ENCODE peak calls at places on chromosome 9, in four cellular contexts. One of them, this sample, is unnamed.

GRCh38 chr9:85162822-85163221 is 493.3 kb downstream of the NTRK2 start:
- DNase-seq in A549: no peak
- DNase-seq in upper lobe of left lung: no peak
- DNase-seq in sigmoid colon: no peak
- DNase-seq in this sample: no peak

GRCh38 chr9:101376117-101376866 is 8.5 kb downstream of the BAAT start:
- DNase-seq in A549: peak; percentile 61
- DNase-seq in upper lobe of left lung: no peak
- DNase-seq in sigmoid colon: no peak
- DNase-seq in this sample: no peak

GRCh38 chr9:132042324-132042723 is 37.3 kb downstream of the MED27 start:
- DNase-seq in A549: peak; percentile 76
- DNase-seq in upper lobe of left lung: no peak
- DNase-seq in sigmoid colon: no peak
- DNase-seq in this sample: no peak

GRCh38 chr9:123763910-123764588 is 165.9 kb downstream of the DENND1A start:
- DNase-seq in A549: peak; percentile 5
- DNase-seq in upper lobe of left lung: no peak
- DNase-seq in sigmoid colon: no peak
- DNase-seq in this sample: no peak

GRCh38 chr9:98997580-98997979 is 53.9 kb downstream of the COL15A1 start:
- DNase-seq in A549: no peak
- DNase-seq in upper lobe of left lung: no peak
- DNase-seq in sigmoid colon: no peak
- DNase-seq in this sample: peak; percentile 70

GRCh38 chr9:23621166-23621565 is 204.9 kb downstream of the ELAVL2 start:
- DNase-seq in A549: no peak
- DNase-seq in upper lobe of left lung: no peak
- DNase-seq in sigmoid colon: no peak
- DNase-seq in this sample: no peak

GRCh38 chr9:98144631-98145030 is 25.6 kb upstream of the TRIM14 start:
- DNase-seq in A549: no peak
- DNase-seq in upper lobe of left lung: no peak
- DNase-seq in sigmoid colon: no peak
- DNase-seq in this sample: no peak

GRCh38 chr9:33076031-33076359 is 479 bp downstream of the SMU1 start:
- DNase-seq in A549: no peak
- DNase-seq in upper lobe of left lung: no peak
- DNase-seq in sigmoid colon: no peak
- DNase-seq in this sample: no peak

GRCh38 chr9:133306242-133307194 is 29.5 kb downstream of the SURF6 start:
- DNase-seq in A549: no peak
- DNase-seq in upper lobe of left lung: no peak
- DNase-seq in sigmoid colon: no peak
- DNase-seq in this sample: peak; percentile 53

GRCh38 chr9:72203205-72203803 is 54.1 kb downstream of the GDA start:
- DNase-seq in A549: peak; percentile 70
- DNase-seq in upper lobe of left lung: no peak
- DNase-seq in sigmoid colon: no peak
- DNase-seq in this sample: no peak

GRCh38 chr9:99222416-99223280 is 566 bp downstream of the SEC61B start:
- DNase-seq in A549: no peak
- DNase-seq in upper lobe of left lung: no peak
- DNase-seq in sigmoid colon: no peak
- DNase-seq in this sample: no peak

GRCh38 chr9:4086119-4087088 is 213.5 kb downstream of the GLIS3 start:
- DNase-seq in A549: peak; percentile 26
- DNase-seq in upper lobe of left lung: no peak
- DNase-seq in sigmoid colon: no peak
- DNase-seq in this sample: no peak

GRCh38 chr9:33133186-33133585 is 34.0 kb downstream of the B4GALT1 start:
- DNase-seq in A549: no peak
- DNase-seq in upper lobe of left lung: peak; percentile 10
- DNase-seq in sigmoid colon: peak; percentile 59
- DNase-seq in this sample: peak; percentile 52

GRCh38 chr9:92525306-92525705 is 10.5 kb downstream of the ECM2 start:
- DNase-seq in A549: no peak
- DNase-seq in upper lobe of left lung: no peak
- DNase-seq in sigmoid colon: no peak
- DNase-seq in this sample: no peak

GRCh38 chr9:32742296-32742695 is 41.0 kb upstream of the TMEM215 start:
- DNase-seq in A549: no peak
- DNase-seq in upper lobe of left lung: no peak
- DNase-seq in sigmoid colon: no peak
- DNase-seq in this sample: no peak

GRCh38 chr9:93593144-93593655 is 16.8 kb downstream of the PHF2 start:
- DNase-seq in A549: no peak
- DNase-seq in upper lobe of left lung: no peak
- DNase-seq in sigmoid colon: no peak
- DNase-seq in this sample: peak; percentile 35

GRCh38 chr9:76200730-76201129 is 193.5 kb downstream of the RFK start:
- DNase-seq in A549: no peak
- DNase-seq in upper lobe of left lung: no peak
- DNase-seq in sigmoid colon: no peak
- DNase-seq in this sample: no peak

GRCh38 chr9:80156725-80157124 is 585.0 kb downstream of the TLE4 start:
- DNase-seq in A549: no peak
- DNase-seq in upper lobe of left lung: no peak
- DNase-seq in sigmoid colon: no peak
- DNase-seq in this sample: no peak

GRCh38 chr9:78115073-78115472 is 83.5 kb upstream of the GNAQ start:
- DNase-seq in A549: peak; percentile 7
- DNase-seq in upper lobe of left lung: no peak
- DNase-seq in sigmoid colon: no peak
- DNase-seq in this sample: no peak

GRCh38 chr9:72309366-72310133 is 55.5 kb downstream of the ZFAND5 start:
- DNase-seq in A549: peak; percentile 32
- DNase-seq in upper lobe of left lung: no peak
- DNase-seq in sigmoid colon: no peak
- DNase-seq in this sample: no peak

GRCh38 chr9:99054581-99054980 is 50.3 kb upstream of the TGFBR1 start:
- DNase-seq in A549: no peak
- DNase-seq in upper lobe of left lung: no peak
- DNase-seq in sigmoid colon: no peak
- DNase-seq in this sample: no peak

GRCh38 chr9:104780796-104781395 is 17.0 kb downstream of the NIPSNAP3B start:
- DNase-seq in A549: peak; percentile 44
- DNase-seq in upper lobe of left lung: no peak
- DNase-seq in sigmoid colon: no peak
- DNase-seq in this sample: no peak

GRCh38 chr9:2686884-2687283 is 30.4 kb upstream of the KCNV2 start:
- DNase-seq in A549: no peak
- DNase-seq in upper lobe of left lung: no peak
- DNase-seq in sigmoid colon: no peak
- DNase-seq in this sample: no peak

GRCh38 chr9:97940707-97941106 is 2.7 kb upstream of the HEMGN start:
- DNase-seq in A549: no peak
- DNase-seq in upper lobe of left lung: no peak
- DNase-seq in sigmoid colon: no peak
- DNase-seq in this sample: no peak

GRCh38 chr9:68978054-68978453 is 35.9 kb downstream of the PRKACG start:
- DNase-seq in A549: no peak
- DNase-seq in upper lobe of left lung: no peak
- DNase-seq in sigmoid colon: no peak
- DNase-seq in this sample: no peak

GRCh38 chr9:97698865-97699264 is 1.7 kb upstream of the XPA start:
- DNase-seq in A549: no peak
- DNase-seq in upper lobe of left lung: no peak
- DNase-seq in sigmoid colon: no peak
- DNase-seq in this sample: no peak

GRCh38 chr9:84701801-84702200 is 32.3 kb downstream of the NTRK2 start:
- DNase-seq in A549: no peak
- DNase-seq in upper lobe of left lung: no peak
- DNase-seq in sigmoid colon: no peak
- DNase-seq in this sample: no peak

GRCh38 chr9:120610975-120611689 is 31.2 kb upstream of the CDK5RAP2 start:
- DNase-seq in A549: peak; percentile 38
- DNase-seq in upper lobe of left lung: no peak
- DNase-seq in sigmoid colon: no peak
- DNase-seq in this sample: no peak

GRCh38 chr9:129962889-129963703 is 79.9 kb downstream of the FNBP1 start:
- DNase-seq in A549: no peak
- DNase-seq in upper lobe of left lung: peak; percentile 66
- DNase-seq in sigmoid colon: peak; percentile 86
- DNase-seq in this sample: no peak
- TF ChIP-seq EP300 in A549: no peak
- TF ChIP-seq EP300 in upper lobe of left lung: no peak
- TF ChIP-seq EP300 in sigmoid colon: no peak
- TF ChIP-seq EP300 in this sample: no peak

DNA sequence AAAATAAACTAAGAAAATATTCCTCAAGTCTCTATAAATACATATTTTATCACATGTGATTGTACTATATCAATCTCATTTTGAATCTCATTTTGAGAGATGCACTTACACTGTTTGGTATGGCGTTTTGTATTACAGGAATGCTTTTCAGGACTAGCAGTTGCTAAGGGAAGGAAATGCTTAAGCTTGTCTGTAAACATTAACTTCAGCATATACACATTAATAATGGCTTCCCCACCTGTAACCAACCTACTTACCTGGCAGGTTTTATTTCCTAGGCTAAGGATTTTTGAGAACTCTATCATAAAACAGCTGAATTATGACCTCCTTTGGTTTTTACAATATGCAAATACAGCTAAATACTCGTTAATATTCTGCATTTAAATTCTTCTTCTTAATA is 141.0 kb upstream of the GRHPR start:
- DNase-seq in A549: no peak
- DNase-seq in upper lobe of left lung: no peak
- DNase-seq in sigmoid colon: no peak
- DNase-seq in this sample: no peak
- H3K4me1 ChIP-seq in A549: peaks cover 50% of the 10 kb centered on the region
- H3K4me1 ChIP-seq in upper lobe of left lung: no peaks in the 10 kb centered on the region
- H3K4me1 ChIP-seq in sigmoid colon: peaks cover 7% of the 10 kb centered on the region
- H3K4me1 ChIP-seq in this sample: no peaks in the 10 kb centered on the region

GRCh38 chr9:107024193-107024592 is 161.2 kb downstream of the ZNF462 start:
- DNase-seq in A549: no peak
- DNase-seq in upper lobe of left lung: no peak
- DNase-seq in sigmoid colon: no peak
- DNase-seq in this sample: no peak

GRCh38 chr9:107016383-107016782 is 153.4 kb downstream of the ZNF462 start:
- DNase-seq in A549: no peak
- DNase-seq in upper lobe of left lung: peak; percentile 33
- DNase-seq in sigmoid colon: no peak
- DNase-seq in this sample: no peak

GRCh38 chr9:107019216-107019615 is 156.2 kb downstream of the ZNF462 start:
- DNase-seq in A549: no peak
- DNase-seq in upper lobe of left lung: no peak
- DNase-seq in sigmoid colon: no peak
- DNase-seq in this sample: no peak

GRCh38 chr9:107020040-107020530 is 157.1 kb downstream of the ZNF462 start:
- DNase-seq in A549: no peak
- DNase-seq in upper lobe of left lung: no peak
- DNase-seq in sigmoid colon: peak; percentile 69
- DNase-seq in this sample: no peak
- TF ChIP-seq EP300 in A549: no peak
- TF ChIP-seq EP300 in upper lobe of left lung: no peak
- TF ChIP-seq EP300 in sigmoid colon: no peak
- TF ChIP-seq EP300 in this sample: no peak

GRCh38 chr9:117234178-117234577 is 180.7 kb downstream of the ASTN2 start:
- DNase-seq in A549: no peak
- DNase-seq in upper lobe of left lung: no peak
- DNase-seq in sigmoid colon: no peak
- DNase-seq in this sample: no peak
- H3K4me1 ChIP-seq in A549: no peaks in the 10 kb centered on the region
- H3K4me1 ChIP-seq in upper lobe of left lung: no peaks in the 10 kb centered on the region
- H3K4me1 ChIP-seq in sigmoid colon: no peaks in the 10 kb centered on the region
- H3K4me1 ChIP-seq in this sample: no peaks in the 10 kb centered on the region

DNA sequence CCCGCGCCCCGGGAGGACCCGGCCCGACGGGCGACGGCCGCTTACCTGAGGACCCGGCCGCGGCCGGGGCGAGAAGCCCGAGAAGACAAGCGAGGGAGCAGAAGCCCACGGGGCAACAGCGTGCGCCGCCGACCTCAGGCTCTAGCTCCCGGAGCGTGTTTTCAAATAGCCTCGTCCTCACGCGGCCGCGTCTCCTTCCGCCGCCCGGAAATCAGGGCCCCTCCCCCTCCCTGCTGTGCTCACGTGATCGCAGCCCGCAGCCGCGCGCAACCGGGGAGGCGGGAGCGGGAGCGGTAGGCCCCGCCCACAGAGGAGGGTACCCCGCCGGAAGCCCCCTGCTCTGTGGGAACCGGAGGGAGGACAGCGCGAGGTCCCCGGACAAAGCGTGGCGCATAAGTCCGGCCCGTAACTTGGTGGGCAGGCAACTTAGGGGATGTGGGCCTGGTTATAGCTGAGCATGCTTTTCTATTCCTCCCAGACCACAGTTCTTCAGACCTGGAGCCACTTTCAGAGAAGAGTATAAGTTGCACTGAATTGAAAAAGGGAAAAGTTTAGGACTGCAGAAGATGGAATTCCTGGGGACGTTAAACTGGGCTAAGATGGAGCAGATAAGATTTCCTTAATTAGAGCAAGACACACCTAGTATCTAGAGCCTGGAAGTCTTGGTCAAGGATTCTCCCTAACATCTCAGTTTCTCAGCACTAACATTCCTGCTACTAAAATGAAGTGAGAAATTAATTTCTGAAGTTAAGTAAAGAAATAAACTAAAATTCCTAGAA is at the start of gene TEX10:
- DNase-seq in A549: peak; percentile 87
- DNase-seq in upper lobe of left lung: peak; percentile 90
- DNase-seq in sigmoid colon: peak; percentile 93
- DNase-seq in this sample: peak; percentile 94
- TF ChIP-seq EP300 in A549: no peak
- TF ChIP-seq EP300 in upper lobe of left lung: no peak
- TF ChIP-seq EP300 in sigmoid colon: no peak
- TF ChIP-seq EP300 in this sample: no peak

This sample was measured in suprapubic skin.